ENCODE peak calls at places on chromosome 20, in ten cellular contexts. N is epithelial cell of esophagus; I is breast epithelium; Y is CD4-positive, alpha-beta T cell; R is pancreas; K is cardiac fibroblast; F is AG04450; Z is IMR-90; A is brain microvascular endothelial cell; B is A549. H is an unnamed sample.

GRCh38 chr20:62632575-62632974 is 9.7 kb upstream of the SLCO4A1 start:
- DNase-seq in N (no peak), I (no peak), Y (no peak), R (no peak), K (no peak), F (no peak), Z (no peak), A (no peak), B (no peak), H (no peak)

GRCh38 chr20:824490-824889 is 9.0 kb upstream of the FAM110A start:
- DNase-seq in N (no peak), I (no peak), Y (no peak), R (no peak), K (no peak), F (no peak), Z (no peak), A (no peak), B (no peak), H (no peak)

GRCh38 chr20:881051-881820 is 34.9 kb downstream of the ANGPT4 start:
- DNase-seq in N (peak), I (no peak), Y (no peak), R (no peak), K (peak), F (no peak), Z (peak), A (peak), B (peak), H (no peak)

GRCh38 chr20:5215592-5216304 is 88.9 kb downstream of the CDS2 start:
- DNase-seq in N (no peak), I (no peak), Y (no peak), R (no peak), K (peak), F (no peak), Z (peak), A (no peak), B (no peak), H (no peak)

GRCh38 chr20:1887321-1887720 is 7.9 kb upstream of the SIRPA start:
- DNase-seq in N (no peak), I (no peak), Y (no peak), R (no peak), K (no peak), F (no peak), Z (no peak), A (no peak), B (no peak), H (no peak)

GRCh38 chr20:11117808-11118528 is 444.2 kb upstream of the JAG1 start:
- DNase-seq in N (peak), I (no peak), Y (no peak), R (peak), K (peak), F (no peak), Z (peak), A (peak), B (peak), H (no peak)

GRCh38 chr20:51985013-51985415 is 182.7 kb upstream of the SALL4 start:
- DNase-seq in N (peak), I (no peak), Y (no peak), R (no peak), K (peak), F (peak), Z (peak), A (peak), B (peak), H (no peak)

GRCh38 chr20:40948352-40949267 is 80.0 kb upstream of the TOP1 start:
- DNase-seq in N (peak), I (no peak), Y (no peak), R (no peak), K (peak), F (no peak), Z (peak), A (no peak), B (no peak), H (no peak)

GRCh38 chr20:12012241-12013222 is 94.8 kb downstream of the BTBD3 start:
- DNase-seq in N (peak), I (no peak), Y (no peak), R (peak), K (peak), F (peak), Z (peak), A (peak), B (peak), H (no peak)

GRCh38 chr20:25686081-25687077 is 10.3 kb downstream of the ZNF337 start:
- DNase-seq in N (no peak), I (no peak), Y (no peak), R (no peak), K (no peak), F (no peak), Z (no peak), A (no peak), B (no peak), H (no peak)

GRCh38 chr20:17205261-17205660 is 21.6 kb upstream of the PCSK2 start:
- DNase-seq in N (no peak), I (no peak), Y (no peak), R (no peak), K (no peak), F (no peak), Z (no peak), A (no peak), B (no peak), H (no peak)

GRCh38 chr20:10558635-10559187 is 115.1 kb downstream of the JAG1 start:
- DNase-seq in N (peak), I (no peak), Y (no peak), R (no peak), K (peak), F (peak), Z (peak), A (peak), B (no peak), H (no peak)

GRCh38 chr20:44014807-44015732 is 100.4 kb downstream of the TOX2 start:
- DNase-seq in N (no peak), I (no peak), Y (no peak), R (no peak), K (peak), F (no peak), Z (no peak), A (no peak), B (no peak), H (no peak)

GRCh38 chr20:48769111-48769879 is 58.5 kb downstream of the PREX1 start:
- DNase-seq in N (no peak), I (no peak), Y (peak), R (no peak), K (peak), F (no peak), Z (no peak), A (no peak), B (no peak), H (no peak)

GRCh38 chr20:44074252-44075151 is 112.5 kb downstream of the JPH2 start:
- DNase-seq in N (peak), I (peak), Y (no peak), R (no peak), K (peak), F (no peak), Z (peak), A (peak), B (no peak), H (no peak)

GRCh38 chr20:33531047-33531877 is 41.4 kb downstream of the CBFA2T2 start:
- DNase-seq in N (no peak), I (no peak), Y (no peak), R (no peak), K (peak), F (no peak), Z (peak), A (no peak), B (no peak), H (no peak)

GRCh38 chr20:38725959-38726848 is 1.9 kb downstream of the SLC32A1 start:
- DNase-seq in N (peak), I (no peak), Y (peak), R (no peak), K (peak), F (no peak), Z (peak), A (no peak), B (peak), H (no peak)

GRCh38 chr20:4794846-4795245 is 73.1 kb downstream of the PRND start:
- DNase-seq in N (no peak), I (no peak), Y (no peak), R (no peak), K (peak), F (no peak), Z (no peak), A (no peak), B (no peak), H (no peak)

GRCh38 chr20:50215101-50215500 is 24.5 kb downstream of the CEBPB start:
- DNase-seq in N (no peak), I (no peak), Y (no peak), R (no peak), K (peak), F (no peak), Z (peak), A (no peak), B (no peak), H (no peak)
- TF ChIP-seq CTCF in N (no peak), I (no peak), Y (no peak), R (no peak), K (no peak), F (no peak), Z (no peak), A (no peak), B (no peak), H (no peak)

DNA sequence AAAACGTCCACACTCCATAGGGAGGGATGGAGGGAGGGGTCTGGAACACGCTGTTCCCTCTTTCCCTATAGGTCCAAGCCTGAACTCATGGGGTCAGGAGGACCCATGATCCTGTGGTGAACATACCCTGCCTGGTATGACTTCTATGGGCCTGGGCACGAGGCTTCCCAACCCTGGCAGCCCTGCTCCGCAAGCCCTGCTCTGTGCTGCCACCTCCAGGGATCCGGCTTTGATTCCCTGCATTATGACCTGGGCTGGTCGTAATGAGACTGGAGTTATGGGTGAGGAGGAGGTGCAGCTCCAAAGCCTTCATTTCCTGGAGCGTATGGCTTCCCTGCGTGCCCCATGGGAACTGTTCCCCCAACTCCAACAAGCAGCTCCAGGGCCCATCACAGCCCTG is 54.9 kb downstream of the CDH22 start:
- DNase-seq in N (peak), I (no peak), Y (no peak), R (no peak), K (peak), F (no peak), Z (no peak), A (no peak), B (peak), H (no peak)
- TF ChIP-seq CTCF in N (peak), I (no peak), Y (no peak), R (no peak), K (peak), F (peak), Z (no peak), A (peak), B (peak), H (no peak)

DNA sequence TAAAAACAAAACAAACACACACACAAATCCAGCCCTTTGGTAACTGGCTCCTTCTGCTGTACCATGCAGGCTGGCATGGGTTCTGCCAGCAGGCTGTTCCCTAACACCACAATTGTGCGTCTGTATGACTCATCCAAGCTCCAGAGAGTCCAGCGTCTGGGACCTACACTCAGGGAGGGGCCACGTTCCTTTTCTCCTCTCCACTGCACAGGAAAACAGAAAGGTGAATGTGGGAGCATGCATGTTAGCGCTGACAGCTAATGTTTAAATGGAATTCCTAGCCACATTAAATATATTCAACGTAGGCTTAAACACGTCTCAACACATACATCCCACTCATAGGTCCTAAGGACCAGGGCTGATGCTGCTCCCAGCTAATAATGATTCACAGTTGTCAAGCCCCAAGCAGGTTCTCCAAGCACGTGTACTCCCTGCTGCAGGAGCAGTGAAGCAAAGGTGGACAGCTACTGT is 20.7 kb downstream of the MAP1LC3A start:
- DNase-seq in N (peak), I (no peak), Y (no peak), R (no peak), K (peak), F (no peak), Z (peak), A (peak), B (no peak), H (no peak)
- TF ChIP-seq CTCF in N (peak), I (no peak), Y (no peak), R (no peak), K (peak), F (peak), Z (peak), A (peak), B (peak), H (no peak)

GRCh38 chr20:13995841-13996240 is 525 bp downstream of the MACROD2 start:
- DNase-seq in N (peak), I (no peak), Y (no peak), R (peak), K (no peak), F (no peak), Z (no peak), A (no peak), B (peak), H (no peak)
- TF ChIP-seq CTCF in N (no peak), I (no peak), Y (no peak), R (no peak), K (no peak), F (no peak), Z (no peak), A (no peak), B (no peak), H (no peak)

GRCh38 chr20:6829510-6830116 is 62.1 kb downstream of the BMP2 start:
- DNase-seq in N (peak), I (no peak), Y (no peak), R (no peak), K (peak), F (no peak), Z (peak), A (no peak), B (no peak), H (no peak)
- TF ChIP-seq CTCF in N (peak), I (no peak), Y (no peak), R (no peak), K (peak), F (peak), Z (no peak), A (peak), B (no peak), H (no peak)

GRCh38 chr20:15345287-15345686 is 1007.9 kb upstream of the FLRT3 start:
- DNase-seq in N (no peak), I (no peak), Y (no peak), R (no peak), K (no peak), F (no peak), Z (no peak), A (no peak), B (no peak), H (no peak)
- TF ChIP-seq CTCF in N (no peak), I (no peak), Y (no peak), R (no peak), K (no peak), F (no peak), Z (no peak), A (no peak), B (no peak), H (no peak)

GRCh38 chr20:49851234-49851755 is 38.7 kb downstream of the SLC9A8 start:
- DNase-seq in N (no peak), I (no peak), Y (no peak), R (no peak), K (no peak), F (no peak), Z (no peak), A (no peak), B (no peak), H (no peak)

GRCh38 chr20:49850463-49851233 is 38.0 kb downstream of the SLC9A8 start:
- DNase-seq in N (peak), I (no peak), Y (no peak), R (no peak), K (no peak), F (no peak), Z (no peak), A (no peak), B (no peak), H (no peak)

GRCh38 chr20:49843770-49844169 is 31.1 kb downstream of the SLC9A8 start:
- DNase-seq in N (no peak), I (no peak), Y (no peak), R (no peak), K (no peak), F (no peak), Z (no peak), A (no peak), B (no peak), H (no peak)

GRCh38 chr20:49843139-49843538 is 30.5 kb downstream of the SLC9A8 start:
- DNase-seq in N (no peak), I (no peak), Y (no peak), R (no peak), K (no peak), F (no peak), Z (no peak), A (no peak), B (no peak), H (no peak)

DNA sequence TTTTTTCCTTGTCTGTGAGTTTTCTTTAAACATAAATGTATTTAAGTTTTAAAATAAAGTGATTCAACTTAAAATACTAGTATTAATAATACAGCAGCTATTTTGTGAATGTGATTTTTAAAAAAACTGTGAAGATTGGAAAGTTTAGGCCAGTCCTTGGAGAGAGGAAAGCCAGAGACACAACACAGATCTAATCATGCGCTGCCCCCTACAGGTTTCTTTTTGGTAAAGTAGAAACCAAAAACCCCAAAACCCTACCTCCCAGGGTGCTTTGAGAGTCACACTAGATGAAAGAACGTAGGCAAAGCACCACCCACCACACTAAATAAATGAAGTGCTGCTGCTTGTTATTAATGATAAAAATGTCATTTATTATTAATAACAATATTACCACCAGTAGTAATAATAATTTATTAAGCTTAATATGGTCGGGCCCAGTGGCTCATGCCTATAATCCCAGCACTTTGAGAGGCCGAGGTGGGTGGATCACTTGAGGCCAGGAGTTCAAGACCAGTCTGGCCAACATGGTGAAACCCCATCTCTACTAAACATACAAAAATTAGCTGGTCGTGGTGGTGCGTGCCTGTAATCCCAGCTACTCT is 33.7 kb downstream of the SLC9A8 start:
- DNase-seq in N (peak), I (no peak), Y (peak), R (no peak), K (peak), F (no peak), Z (peak), A (peak), B (peak), H (peak)
- TF ChIP-seq CTCF in N (peak), I (peak), Y (peak), R (peak), K (peak), F (peak), Z (peak), A (peak), B (peak), H (no peak)

H was measured in omental fat pad.